ENCODE peak calls at places on chromosomes 11 and 22, in seven cellular contexts. T is H9, K is hepatocyte, O is endothelial cell of umbilical vein, S is H1, J is SK-N-SH, M is GM23248. U is an unnamed sample.

GRCh38 chr22:20395181-20395896 is 1.4 kb downstream of the ZNF74 start:
- DNase-seq in S (no peak), T (no peak), O (no peak), M (no peak), K (no peak), J (peak; percentile 32), U (no peak)

GRCh38 chr11:97610000-97610399 is 1220.2 kb downstream of the JRKL start:
- DNase-seq in T (peak; percentile 30), S (no peak), K (no peak), O (no peak), M (peak; percentile 0), J (no peak), U (no peak)

GRCh38 chr11:5288108-5288911 is 13.4 kb downstream of the OR51B4 start:
- DNase-seq in J (no peak), K (peak; percentile 11), T (no peak), S (no peak), M (peak; percentile 54), O (no peak), U (peak; percentile 28)

GRCh38 chr22:24969588-24970301 is 17.2 kb downstream of the KIAA1671 start:
- DNase-seq in S (no peak), K (no peak), J (peak; percentile 85), M (peak; percentile 82), T (no peak), O (peak; percentile 86), U (peak; percentile 58)

GRCh38 chr11:19966435-19966834 is 193.8 kb downstream of the DBX1 start:
- DNase-seq in J (no peak), M (no peak), S (no peak), O (no peak), K (no peak), T (no peak), U (no peak)

GRCh38 chr11:115645631-115646271 is 141.5 kb upstream of the CADM1 start:
- DNase-seq in O (no peak), K (peak; percentile 45), S (no peak), T (peak; percentile 88), J (peak; percentile 44), M (no peak), U (no peak)

GRCh38 chr11:111905391-111905790 is 6.2 kb downstream of the CRYAB start:
- DNase-seq in J (no peak), M (no peak), S (no peak), O (no peak), T (no peak), K (no peak), U (no peak)

GRCh38 chr11:762421-763072 is 14.7 kb downstream of the GATD1 start:
- DNase-seq in M (peak; percentile 94), J (peak; percentile 82), T (peak; percentile 70), K (no peak), O (no peak), S (no peak), U (peak; percentile 87)

GRCh38 chr11:62431171-62431895 is 12.5 kb downstream of the SCGB1A1 start:
- DNase-seq in K (no peak), T (no peak), S (no peak), J (no peak), O (no peak), M (peak; percentile 82), U (no peak)

GRCh38 chr11:71998649-71999310 is at the start of gene IL18BP:
- DNase-seq in J (no peak), S (no peak), O (no peak), T (no peak), K (no peak), M (no peak), U (no peak)

DNA sequence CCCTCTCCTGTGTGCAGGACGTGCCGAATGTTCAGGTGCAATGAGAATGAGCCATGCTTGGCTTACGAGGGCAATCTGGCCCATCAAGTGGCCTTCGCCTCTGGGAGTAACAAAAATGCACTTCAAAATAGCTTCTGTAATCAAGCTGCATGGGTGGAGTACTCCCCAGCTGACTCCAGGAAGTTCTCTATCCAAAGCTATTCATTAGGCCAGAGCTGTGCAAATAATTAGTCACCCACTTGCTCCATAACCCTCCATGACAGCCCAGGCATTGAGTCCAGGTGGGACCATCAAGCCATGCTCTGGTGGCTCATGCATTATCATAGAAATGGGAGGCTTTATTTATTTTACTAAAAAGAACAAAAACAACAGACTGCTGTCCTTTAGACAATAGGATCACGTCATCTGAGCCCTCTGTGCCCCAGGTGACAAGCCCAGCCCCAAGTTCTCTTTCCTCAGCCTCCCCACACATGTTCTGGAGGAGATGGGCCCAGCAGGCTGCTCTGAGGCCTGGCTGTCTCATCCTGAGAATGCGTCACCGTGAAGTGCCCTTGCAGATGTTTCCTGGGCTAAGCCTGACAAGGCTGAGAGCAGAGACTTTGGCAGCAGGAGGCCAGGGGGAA is 244.7 kb downstream of the ETS1 start:
- DNase-seq in J (no peak), S (no peak), K (peak; percentile 64), T (no peak), M (peak; percentile 88), O (peak; percentile 98), U (peak; percentile 26)
- H2AFZ ChIP-seq in J (no peak overlapping the region), S (no peak overlapping the region), K (no peak overlapping the region), T (no peak overlapping the region), M (peak overlapping the region; percentile 23), O (peak overlapping the region; percentile 11), U (peak overlapping the region; percentile 16)

DNA sequence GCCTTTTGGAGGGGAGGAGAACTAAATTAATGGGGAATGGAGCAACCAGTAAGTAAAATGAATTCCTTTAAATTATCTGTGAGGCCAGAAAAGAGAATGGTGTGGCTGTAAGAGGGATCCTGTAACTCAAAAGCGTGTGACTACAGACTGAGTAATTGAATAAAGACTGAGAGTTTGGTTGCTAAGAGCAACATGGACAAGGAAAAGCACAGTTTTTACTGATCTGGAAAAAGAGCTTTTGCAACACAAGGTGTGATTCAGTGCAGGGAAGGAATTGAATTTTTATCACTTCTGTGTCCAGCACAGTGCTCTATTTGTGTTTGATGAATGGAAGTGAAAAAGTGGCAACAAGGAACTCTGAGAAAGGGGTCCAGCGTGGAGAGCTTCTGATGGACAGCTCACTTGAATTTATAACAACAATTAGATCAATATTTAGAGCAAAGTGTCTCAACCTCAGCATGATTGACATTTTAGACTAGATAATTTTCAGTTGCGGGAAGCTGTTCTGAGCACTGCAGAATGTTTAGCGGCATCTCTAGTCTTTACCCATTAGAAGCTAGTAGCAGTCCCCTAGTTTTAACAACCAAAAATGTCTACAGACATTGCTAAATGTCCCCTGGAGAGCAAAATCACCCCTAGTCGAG is 202.8 kb upstream of the BDNF start:
- DNase-seq in K (no peak), O (no peak), M (peak; percentile 94), T (no peak), S (no peak), J (no peak), U (peak; percentile 74)
- H3K4me2 ChIP-seq in K (no peak overlapping the region), O (no peak overlapping the region), M (peak overlapping the region; percentile 15), T (no peak overlapping the region), S (no peak overlapping the region), J (no peak overlapping the region), U (no peak overlapping the region)

GRCh38 chr11:70542406-70542805 is 144.1 kb downstream of the CTTN start:
- DNase-seq in K (no peak), S (no peak), M (no peak), T (no peak), J (no peak), O (no peak), U (no peak)
- H3K27me3 ChIP-seq in K (no peaks in the 10 kb centered on the region), S (no peaks in the 10 kb centered on the region), M (no peaks in the 10 kb centered on the region), T (no peaks in the 10 kb centered on the region), J (no peaks in the 10 kb centered on the region), O (no peaks in the 10 kb centered on the region), U (no peaks in the 10 kb centered on the region)

DNA sequence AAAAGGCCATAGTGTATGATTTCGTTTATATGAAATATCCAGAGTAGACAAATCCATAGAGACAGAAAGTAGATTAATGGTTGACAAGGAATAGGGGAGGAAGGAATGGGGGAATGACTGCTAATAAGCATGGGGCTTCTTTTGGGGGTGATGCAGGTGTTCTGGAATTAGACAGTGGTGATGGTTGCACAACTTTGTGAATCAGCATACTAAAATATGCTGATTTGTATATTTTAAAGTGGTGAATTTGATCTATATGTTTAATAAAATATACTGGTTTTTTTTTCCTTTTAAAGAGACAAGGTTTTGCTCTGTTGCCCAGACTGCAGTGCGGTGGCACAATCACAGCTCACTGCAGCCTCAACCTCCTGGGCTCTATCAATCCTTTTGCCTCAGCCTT is 6.5 kb upstream of the HORMAD2 start:
- DNase-seq in T (no peak), O (no peak), S (no peak), K (no peak), M (peak; percentile 22), J (no peak), U (no peak)
- H2AFZ ChIP-seq in T (no peak overlapping the region), O (no peak overlapping the region), S (no peak overlapping the region), K (no peak overlapping the region), M (no peak overlapping the region), J (no peak overlapping the region), U (no peak overlapping the region)

GRCh38 chr11:6979365-6979764 is 40.8 kb downstream of the ZNF214 start:
- DNase-seq in M (peak; percentile 60), S (no peak), K (no peak), J (no peak), T (no peak), O (no peak), U (no peak)
- H3K4me2 ChIP-seq in M (no peak overlapping the region), S (no peak overlapping the region), K (no peak overlapping the region), J (no peak overlapping the region), T (no peak overlapping the region), O (no peak overlapping the region), U (no peak overlapping the region)

DNA sequence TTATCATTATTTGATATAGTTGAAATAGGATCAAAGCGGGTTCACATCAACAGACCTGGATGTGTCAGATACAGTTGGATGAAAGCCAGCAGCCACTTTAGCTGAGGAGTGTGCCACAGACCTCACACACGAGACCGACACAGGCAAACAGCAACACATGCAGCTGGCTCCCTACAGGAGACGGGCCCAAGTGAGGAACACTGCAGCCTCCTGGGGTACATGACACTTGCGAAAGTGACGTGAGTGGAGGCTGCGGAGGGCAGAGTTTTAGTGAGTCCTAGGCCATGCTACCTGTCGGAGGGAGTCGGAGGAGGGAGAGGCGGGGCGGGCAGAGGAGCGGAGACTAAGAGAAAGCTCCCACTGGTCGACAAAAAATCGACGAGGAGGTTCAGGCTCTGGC is 100.9 kb upstream of the BID start:
- DNase-seq in T (no peak), J (no peak), O (no peak), S (no peak), M (no peak), K (no peak), U (no peak)
- H3K27me3 ChIP-seq in T (peaks cover 29% of the 10 kb centered on the region), J (no peaks in the 10 kb centered on the region), O (no peaks in the 10 kb centered on the region), S (peaks cover 11% of the 10 kb centered on the region), M (no peaks in the 10 kb centered on the region), K (no peaks in the 10 kb centered on the region), U (no peaks in the 10 kb centered on the region)